ENCODE peak calls at places on chromosomes 2 and 18, in ten cellular contexts. One of them, this sample, is unnamed.

GRCh38 chr18:24270937-24271380 is 126.7 kb downstream of the OSBPL1A start:
- DNase-seq in NCI-H774: no peak
- DNase-seq in H9: no peak
- DNase-seq in GM23248: peak
- DNase-seq in adipocyte: peak
- DNase-seq in GF-D8: no peak
- DNase-seq in pons: peak
- DNase-seq in stimulated activated CD8-positive, alpha-beta memory T cell treated with anti-CD3 and anti-CD28 coated beads, Interleukin-15, amount 100 ng/mL, for 24 hours: no peak
- DNase-seq in NCI-H2029 treated with DMSO at 0.1 percent for 48 hours: no peak
- DNase-seq in caudate nucleus: peak
- DNase-seq in this sample: peak

GRCh38 chr18:28588884-28589549 is 412.1 kb upstream of the CDH2 start:
- DNase-seq in NCI-H774: no peak
- DNase-seq in H9: no peak
- DNase-seq in GM23248: peak
- DNase-seq in adipocyte: peak
- DNase-seq in GF-D8: no peak
- DNase-seq in pons: no peak
- DNase-seq in stimulated activated CD8-positive, alpha-beta memory T cell treated with anti-CD3 and anti-CD28 coated beads, Interleukin-15, amount 100 ng/mL, for 24 hours: no peak
- DNase-seq in NCI-H2029 treated with DMSO at 0.1 percent for 48 hours: no peak
- DNase-seq in caudate nucleus: no peak
- DNase-seq in this sample: no peak

GRCh38 chr2:235968616-235969324 is 199.4 kb downstream of the GBX2 start:
- DNase-seq in NCI-H774: no peak
- DNase-seq in H9: peak
- DNase-seq in GM23248: no peak
- DNase-seq in adipocyte: no peak
- DNase-seq in GF-D8: no peak
- DNase-seq in pons: no peak
- DNase-seq in stimulated activated CD8-positive, alpha-beta memory T cell treated with anti-CD3 and anti-CD28 coated beads, Interleukin-15, amount 100 ng/mL, for 24 hours: no peak
- DNase-seq in NCI-H2029 treated with DMSO at 0.1 percent for 48 hours: peak
- DNase-seq in caudate nucleus: no peak
- DNase-seq in this sample: no peak

GRCh38 chr2:28352104-28352503 is 40.6 kb upstream of the FOSL2 start:
- DNase-seq in NCI-H774: no peak
- DNase-seq in H9: no peak
- DNase-seq in GM23248: no peak
- DNase-seq in adipocyte: peak
- DNase-seq in GF-D8: no peak
- DNase-seq in pons: no peak
- DNase-seq in stimulated activated CD8-positive, alpha-beta memory T cell treated with anti-CD3 and anti-CD28 coated beads, Interleukin-15, amount 100 ng/mL, for 24 hours: no peak
- DNase-seq in NCI-H2029 treated with DMSO at 0.1 percent for 48 hours: no peak
- DNase-seq in caudate nucleus: no peak
- DNase-seq in this sample: peak

GRCh38 chr2:153495725-153496124 is 17.2 kb upstream of the RPRM start:
- DNase-seq in NCI-H774: no peak
- DNase-seq in H9: no peak
- DNase-seq in GM23248: no peak
- DNase-seq in adipocyte: no peak
- DNase-seq in GF-D8: no peak
- DNase-seq in pons: no peak
- DNase-seq in stimulated activated CD8-positive, alpha-beta memory T cell treated with anti-CD3 and anti-CD28 coated beads, Interleukin-15, amount 100 ng/mL, for 24 hours: no peak
- DNase-seq in NCI-H2029 treated with DMSO at 0.1 percent for 48 hours: peak
- DNase-seq in caudate nucleus: no peak
- DNase-seq in this sample: no peak

GRCh38 chr2:174605687-174606086 is 8.1 kb upstream of the WIPF1 start:
- DNase-seq in NCI-H774: no peak
- DNase-seq in H9: no peak
- DNase-seq in GM23248: peak
- DNase-seq in adipocyte: peak
- DNase-seq in GF-D8: peak
- DNase-seq in pons: no peak
- DNase-seq in stimulated activated CD8-positive, alpha-beta memory T cell treated with anti-CD3 and anti-CD28 coated beads, Interleukin-15, amount 100 ng/mL, for 24 hours: no peak
- DNase-seq in NCI-H2029 treated with DMSO at 0.1 percent for 48 hours: no peak
- DNase-seq in caudate nucleus: no peak
- DNase-seq in this sample: no peak

GRCh38 chr18:64245461-64245860 is 96.6 kb upstream of the LINC00305 start:
- DNase-seq in NCI-H774: no peak
- DNase-seq in H9: no peak
- DNase-seq in GM23248: no peak
- DNase-seq in adipocyte: no peak
- DNase-seq in GF-D8: no peak
- DNase-seq in pons: no peak
- DNase-seq in stimulated activated CD8-positive, alpha-beta memory T cell treated with anti-CD3 and anti-CD28 coated beads, Interleukin-15, amount 100 ng/mL, for 24 hours: no peak
- DNase-seq in NCI-H2029 treated with DMSO at 0.1 percent for 48 hours: no peak
- DNase-seq in caudate nucleus: no peak
- DNase-seq in this sample: no peak

GRCh38 chr2:216017365-216017764 is 4.0 kb upstream of the MREG start:
- DNase-seq in NCI-H774: no peak
- DNase-seq in H9: no peak
- DNase-seq in GM23248: peak
- DNase-seq in adipocyte: no peak
- DNase-seq in GF-D8: no peak
- DNase-seq in pons: no peak
- DNase-seq in stimulated activated CD8-positive, alpha-beta memory T cell treated with anti-CD3 and anti-CD28 coated beads, Interleukin-15, amount 100 ng/mL, for 24 hours: no peak
- DNase-seq in NCI-H2029 treated with DMSO at 0.1 percent for 48 hours: no peak
- DNase-seq in caudate nucleus: no peak
- DNase-seq in this sample: peak

GRCh38 chr18:14086459-14087231 is 45.6 kb downstream of the ZNF519 start:
- DNase-seq in NCI-H774: peak
- DNase-seq in H9: peak
- DNase-seq in GM23248: peak
- DNase-seq in adipocyte: peak
- DNase-seq in GF-D8: no peak
- DNase-seq in pons: peak
- DNase-seq in stimulated activated CD8-positive, alpha-beta memory T cell treated with anti-CD3 and anti-CD28 coated beads, Interleukin-15, amount 100 ng/mL, for 24 hours: no peak
- DNase-seq in NCI-H2029 treated with DMSO at 0.1 percent for 48 hours: peak
- DNase-seq in caudate nucleus: no peak
- DNase-seq in this sample: peak

GRCh38 chr2:9288233-9288632 is 81.6 kb downstream of the ASAP2 start:
- DNase-seq in NCI-H774: no peak
- DNase-seq in H9: no peak
- DNase-seq in GM23248: peak
- DNase-seq in adipocyte: peak
- DNase-seq in GF-D8: no peak
- DNase-seq in pons: no peak
- DNase-seq in stimulated activated CD8-positive, alpha-beta memory T cell treated with anti-CD3 and anti-CD28 coated beads, Interleukin-15, amount 100 ng/mL, for 24 hours: no peak
- DNase-seq in NCI-H2029 treated with DMSO at 0.1 percent for 48 hours: no peak
- DNase-seq in caudate nucleus: no peak
- DNase-seq in this sample: peak

GRCh38 chr2:137729305-137729704 is 235.0 kb upstream of the HNMT start:
- DNase-seq in NCI-H774: no peak
- DNase-seq in H9: no peak
- DNase-seq in GM23248: no peak
- DNase-seq in adipocyte: no peak
- DNase-seq in GF-D8: no peak
- DNase-seq in pons: no peak
- DNase-seq in stimulated activated CD8-positive, alpha-beta memory T cell treated with anti-CD3 and anti-CD28 coated beads, Interleukin-15, amount 100 ng/mL, for 24 hours: no peak
- DNase-seq in NCI-H2029 treated with DMSO at 0.1 percent for 48 hours: no peak
- DNase-seq in caudate nucleus: no peak
- DNase-seq in this sample: no peak

GRCh38 chr2:197205590-197206215 is 104.9 kb downstream of the ANKRD44 start:
- DNase-seq in NCI-H774: no peak
- DNase-seq in H9: no peak
- DNase-seq in GM23248: no peak
- DNase-seq in adipocyte: no peak
- DNase-seq in GF-D8: no peak
- DNase-seq in pons: no peak
- DNase-seq in stimulated activated CD8-positive, alpha-beta memory T cell treated with anti-CD3 and anti-CD28 coated beads, Interleukin-15, amount 100 ng/mL, for 24 hours: no peak
- DNase-seq in NCI-H2029 treated with DMSO at 0.1 percent for 48 hours: no peak
- DNase-seq in caudate nucleus: no peak
- DNase-seq in this sample: no peak

GRCh38 chr18:12520442-12520992 is 112.8 kb downstream of the PRELID3A start:
- DNase-seq in NCI-H774: no peak
- DNase-seq in H9: no peak
- DNase-seq in GM23248: peak
- DNase-seq in adipocyte: no peak
- DNase-seq in GF-D8: no peak
- DNase-seq in pons: no peak
- DNase-seq in stimulated activated CD8-positive, alpha-beta memory T cell treated with anti-CD3 and anti-CD28 coated beads, Interleukin-15, amount 100 ng/mL, for 24 hours: no peak
- DNase-seq in NCI-H2029 treated with DMSO at 0.1 percent for 48 hours: no peak
- DNase-seq in caudate nucleus: no peak
- DNase-seq in this sample: peak

GRCh38 chr2:178331474-178332431 is 119.2 kb downstream of the PRKRA start:
- DNase-seq in NCI-H774: no peak
- DNase-seq in H9: no peak
- DNase-seq in GM23248: no peak
- DNase-seq in adipocyte: no peak
- DNase-seq in GF-D8: no peak
- DNase-seq in pons: no peak
- DNase-seq in stimulated activated CD8-positive, alpha-beta memory T cell treated with anti-CD3 and anti-CD28 coated beads, Interleukin-15, amount 100 ng/mL, for 24 hours: no peak
- DNase-seq in NCI-H2029 treated with DMSO at 0.1 percent for 48 hours: no peak
- DNase-seq in caudate nucleus: no peak
- DNase-seq in this sample: no peak

GRCh38 chr18:49847524-49847923 is 34.2 kb upstream of the ACAA2 start:
- DNase-seq in NCI-H774: no peak
- DNase-seq in H9: no peak
- DNase-seq in GM23248: no peak
- DNase-seq in adipocyte: no peak
- DNase-seq in GF-D8: no peak
- DNase-seq in pons: no peak
- DNase-seq in stimulated activated CD8-positive, alpha-beta memory T cell treated with anti-CD3 and anti-CD28 coated beads, Interleukin-15, amount 100 ng/mL, for 24 hours: no peak
- DNase-seq in NCI-H2029 treated with DMSO at 0.1 percent for 48 hours: no peak
- DNase-seq in caudate nucleus: no peak
- DNase-seq in this sample: no peak

GRCh38 chr18:67281746-67282145 is 234.8 kb downstream of the DSEL start:
- DNase-seq in NCI-H774: no peak
- DNase-seq in H9: no peak
- DNase-seq in GM23248: no peak
- DNase-seq in adipocyte: peak
- DNase-seq in GF-D8: no peak
- DNase-seq in pons: no peak
- DNase-seq in stimulated activated CD8-positive, alpha-beta memory T cell treated with anti-CD3 and anti-CD28 coated beads, Interleukin-15, amount 100 ng/mL, for 24 hours: no peak
- DNase-seq in NCI-H2029 treated with DMSO at 0.1 percent for 48 hours: no peak
- DNase-seq in caudate nucleus: no peak
- DNase-seq in this sample: no peak

GRCh38 chr2:195270466-195270865 is 386.6 kb upstream of the SLC39A10 start:
- DNase-seq in NCI-H774: no peak
- DNase-seq in H9: no peak
- DNase-seq in GM23248: no peak
- DNase-seq in adipocyte: no peak
- DNase-seq in GF-D8: no peak
- DNase-seq in pons: no peak
- DNase-seq in stimulated activated CD8-positive, alpha-beta memory T cell treated with anti-CD3 and anti-CD28 coated beads, Interleukin-15, amount 100 ng/mL, for 24 hours: no peak
- DNase-seq in NCI-H2029 treated with DMSO at 0.1 percent for 48 hours: no peak
- DNase-seq in caudate nucleus: no peak
- DNase-seq in this sample: no peak

GRCh38 chr2:231940795-231941194 is 14.6 kb upstream of the NPPC start:
- DNase-seq in NCI-H774: no peak
- DNase-seq in H9: no peak
- DNase-seq in GM23248: no peak
- DNase-seq in adipocyte: no peak
- DNase-seq in GF-D8: no peak
- DNase-seq in pons: no peak
- DNase-seq in stimulated activated CD8-positive, alpha-beta memory T cell treated with anti-CD3 and anti-CD28 coated beads, Interleukin-15, amount 100 ng/mL, for 24 hours: no peak
- DNase-seq in NCI-H2029 treated with DMSO at 0.1 percent for 48 hours: no peak
- DNase-seq in caudate nucleus: no peak
- DNase-seq in this sample: no peak

GRCh38 chr2:12217206-12217605 is 470.8 kb downstream of the LPIN1 start:
- DNase-seq in NCI-H774: no peak
- DNase-seq in H9: no peak
- DNase-seq in GM23248: no peak
- DNase-seq in adipocyte: no peak
- DNase-seq in GF-D8: no peak
- DNase-seq in pons: no peak
- DNase-seq in stimulated activated CD8-positive, alpha-beta memory T cell treated with anti-CD3 and anti-CD28 coated beads, Interleukin-15, amount 100 ng/mL, for 24 hours: no peak
- DNase-seq in NCI-H2029 treated with DMSO at 0.1 percent for 48 hours: no peak
- DNase-seq in caudate nucleus: no peak
- DNase-seq in this sample: peak

GRCh38 chr2:240239325-240239724 is 98.9 kb upstream of the OTOS start:
- DNase-seq in NCI-H774: no peak
- DNase-seq in H9: no peak
- DNase-seq in GM23248: no peak
- DNase-seq in adipocyte: no peak
- DNase-seq in GF-D8: no peak
- DNase-seq in pons: no peak
- DNase-seq in stimulated activated CD8-positive, alpha-beta memory T cell treated with anti-CD3 and anti-CD28 coated beads, Interleukin-15, amount 100 ng/mL, for 24 hours: no peak
- DNase-seq in NCI-H2029 treated with DMSO at 0.1 percent for 48 hours: no peak
- DNase-seq in caudate nucleus: no peak
- DNase-seq in this sample: no peak

GRCh38 chr2:26471278-26471677 is 6.6 kb downstream of the OTOF start:
- DNase-seq in NCI-H774: no peak
- DNase-seq in H9: no peak
- DNase-seq in GM23248: no peak
- DNase-seq in adipocyte: no peak
- DNase-seq in GF-D8: no peak
- DNase-seq in pons: no peak
- DNase-seq in stimulated activated CD8-positive, alpha-beta memory T cell treated with anti-CD3 and anti-CD28 coated beads, Interleukin-15, amount 100 ng/mL, for 24 hours: no peak
- DNase-seq in NCI-H2029 treated with DMSO at 0.1 percent for 48 hours: no peak
- DNase-seq in caudate nucleus: no peak
- DNase-seq in this sample: no peak

GRCh38 chr18:23650963-23651927 is 11.5 kb downstream of the ANKRD29 start:
- DNase-seq in NCI-H774: no peak
- DNase-seq in H9: no peak
- DNase-seq in GM23248: peak
- DNase-seq in adipocyte: peak
- DNase-seq in GF-D8: no peak
- DNase-seq in pons: no peak
- DNase-seq in stimulated activated CD8-positive, alpha-beta memory T cell treated with anti-CD3 and anti-CD28 coated beads, Interleukin-15, amount 100 ng/mL, for 24 hours: no peak
- DNase-seq in NCI-H2029 treated with DMSO at 0.1 percent for 48 hours: no peak
- DNase-seq in caudate nucleus: no peak
- DNase-seq in this sample: peak

GRCh38 chr2:128686881-128687550 is 368.3 kb upstream of the HS6ST1 start:
- DNase-seq in NCI-H774: no peak
- DNase-seq in H9: no peak
- DNase-seq in GM23248: no peak
- DNase-seq in adipocyte: no peak
- DNase-seq in GF-D8: no peak
- DNase-seq in pons: no peak
- DNase-seq in stimulated activated CD8-positive, alpha-beta memory T cell treated with anti-CD3 and anti-CD28 coated beads, Interleukin-15, amount 100 ng/mL, for 24 hours: no peak
- DNase-seq in NCI-H2029 treated with DMSO at 0.1 percent for 48 hours: no peak
- DNase-seq in caudate nucleus: no peak
- DNase-seq in this sample: no peak

GRCh38 chr2:39139511-39140237 is 18.8 kb upstream of the SOS1 start:
- DNase-seq in NCI-H774: no peak
- DNase-seq in H9: no peak
- DNase-seq in GM23248: no peak
- DNase-seq in adipocyte: peak
- DNase-seq in GF-D8: no peak
- DNase-seq in pons: no peak
- DNase-seq in stimulated activated CD8-positive, alpha-beta memory T cell treated with anti-CD3 and anti-CD28 coated beads, Interleukin-15, amount 100 ng/mL, for 24 hours: no peak
- DNase-seq in NCI-H2029 treated with DMSO at 0.1 percent for 48 hours: no peak
- DNase-seq in caudate nucleus: no peak
- DNase-seq in this sample: no peak

GRCh38 chr2:194917519-194917918 is 739.5 kb upstream of the SLC39A10 start:
- DNase-seq in NCI-H774: no peak
- DNase-seq in H9: no peak
- DNase-seq in GM23248: no peak
- DNase-seq in adipocyte: no peak
- DNase-seq in GF-D8: no peak
- DNase-seq in pons: no peak
- DNase-seq in stimulated activated CD8-positive, alpha-beta memory T cell treated with anti-CD3 and anti-CD28 coated beads, Interleukin-15, amount 100 ng/mL, for 24 hours: no peak
- DNase-seq in NCI-H2029 treated with DMSO at 0.1 percent for 48 hours: no peak
- DNase-seq in caudate nucleus: no peak
- DNase-seq in this sample: no peak

GRCh38 chr2:230872968-230873669 is 8.4 kb downstream of the ITM2C start:
- DNase-seq in NCI-H774: no peak
- DNase-seq in H9: no peak
- DNase-seq in GM23248: no peak
- DNase-seq in adipocyte: no peak
- DNase-seq in GF-D8: no peak
- DNase-seq in pons: no peak
- DNase-seq in stimulated activated CD8-positive, alpha-beta memory T cell treated with anti-CD3 and anti-CD28 coated beads, Interleukin-15, amount 100 ng/mL, for 24 hours: no peak
- DNase-seq in NCI-H2029 treated with DMSO at 0.1 percent for 48 hours: no peak
- DNase-seq in caudate nucleus: no peak
- DNase-seq in this sample: no peak

GRCh38 chr2:38113999-38114708 is 38.2 kb upstream of the CYP1B1 start:
- DNase-seq in NCI-H774: no peak
- DNase-seq in H9: no peak
- DNase-seq in GM23248: peak
- DNase-seq in adipocyte: peak
- DNase-seq in GF-D8: no peak
- DNase-seq in pons: no peak
- DNase-seq in stimulated activated CD8-positive, alpha-beta memory T cell treated with anti-CD3 and anti-CD28 coated beads, Interleukin-15, amount 100 ng/mL, for 24 hours: no peak
- DNase-seq in NCI-H2029 treated with DMSO at 0.1 percent for 48 hours: no peak
- DNase-seq in caudate nucleus: no peak
- DNase-seq in this sample: no peak

GRCh38 chr2:12854001-12854530 is 137.3 kb downstream of the TRIB2 start:
- DNase-seq in NCI-H774: no peak
- DNase-seq in H9: no peak
- DNase-seq in GM23248: no peak
- DNase-seq in adipocyte: no peak
- DNase-seq in GF-D8: no peak
- DNase-seq in pons: no peak
- DNase-seq in stimulated activated CD8-positive, alpha-beta memory T cell treated with anti-CD3 and anti-CD28 coated beads, Interleukin-15, amount 100 ng/mL, for 24 hours: no peak
- DNase-seq in NCI-H2029 treated with DMSO at 0.1 percent for 48 hours: no peak
- DNase-seq in caudate nucleus: no peak
- DNase-seq in this sample: no peak